ENCODE peak calls at places on chromosome 1, in nine cellular contexts. T is RWPE1; G is dorsolateral prefrontal cortex; F is heart left ventricle; Y is OCI-LY7; J is sigmoid colon; W is cardiac fibroblast; C is HFF-Myc; S is CD4-positive, alpha-beta T cell. N is an unnamed sample.

GRCh38 chr1:214548988-214549387 is 2.4 kb downstream of the PTPN14 start:
- DNase-seq in J (peak; percentile 72), G (no peak), C (no peak), W (peak; percentile 52), F (no peak), S (no peak), T (no peak), Y (no peak), N (no peak)

GRCh38 chr1:43241352-43241953 is 28.3 kb upstream of the TMEM125 start:
- DNase-seq in Y (no peak), S (no peak), W (peak; percentile 37), G (no peak), C (no peak), T (peak; percentile 79), J (no peak), F (no peak), N (no peak)

GRCh38 chr1:53550201-53550741 is 91.1 kb downstream of the DMRTB1 start:
- DNase-seq in G (no peak), C (no peak), Y (no peak), F (peak; percentile 12), W (peak; percentile 63), T (no peak), S (no peak), J (peak; percentile 48), N (no peak)

GRCh38 chr1:58909162-58909560 is 125.3 kb upstream of the JUN start:
- DNase-seq in S (no peak), C (no peak), W (peak; percentile 68), Y (no peak), J (no peak), G (no peak), T (peak; percentile 75), F (no peak), N (no peak)

GRCh38 chr1:11653616-11654570 is at the start of gene FBXO2:
- DNase-seq in S (no peak), T (peak; percentile 61), Y (no peak), C (no peak), J (no peak), G (no peak), F (peak; percentile 75), W (no peak), N (no peak)

GRCh38 chr1:29465755-29466154 is 229.4 kb downstream of the PTPRU start:
- DNase-seq in T (peak; percentile 42), S (no peak), C (peak; percentile 7), J (peak; percentile 6), F (no peak), G (no peak), Y (peak; percentile 10), W (peak; percentile 25), N (no peak)

GRCh38 chr1:91791103-91791502 is 94.8 kb downstream of the TGFBR3 start:
- DNase-seq in F (no peak), J (no peak), W (no peak), Y (no peak), C (no peak), G (no peak), S (no peak), T (no peak), N (no peak)

GRCh38 chr1:19442150-19443096 is 42.9 kb downstream of the CAPZB start:
- DNase-seq in J (peak; percentile 90), W (no peak), F (no peak), Y (no peak), T (no peak), G (no peak), C (no peak), S (no peak), N (no peak)

GRCh38 chr1:22217811-22218460 is 75.0 kb upstream of the WNT4 start:
- DNase-seq in S (no peak), C (no peak), F (no peak), Y (no peak), T (no peak), G (no peak), J (peak; percentile 55), W (no peak), N (no peak)

GRCh38 chr1:8702848-8703810 is 114.3 kb downstream of the RERE start:
- DNase-seq in W (peak; percentile 95), F (peak; percentile 95), G (peak; percentile 85), J (peak; percentile 95), T (peak; percentile 92), S (no peak), Y (peak; percentile 67), C (peak; percentile 79), N (peak; percentile 75)
- TF ChIP-seq CTCF in W (no peak), F (peak; percentile 32), G (peak; percentile 53), J (no peak), T (peak; percentile 28), S (no peak), Y (no peak), C (no peak), N (no peak)

GRCh38 chr1:1788646-1789431 is 10.6 kb upstream of the NADK start:
- DNase-seq in Y (peak; percentile 45), W (peak; percentile 58), F (no peak), T (no peak), S (no peak), G (no peak), J (no peak), C (no peak), N (no peak)
- TF ChIP-seq CTCF in Y (peak; percentile 80), W (peak; percentile 26), F (peak; percentile 33), T (peak; percentile 30), S (peak; percentile 14), G (peak; percentile 29), J (no peak), C (peak; percentile 35), N (no peak)

DNA sequence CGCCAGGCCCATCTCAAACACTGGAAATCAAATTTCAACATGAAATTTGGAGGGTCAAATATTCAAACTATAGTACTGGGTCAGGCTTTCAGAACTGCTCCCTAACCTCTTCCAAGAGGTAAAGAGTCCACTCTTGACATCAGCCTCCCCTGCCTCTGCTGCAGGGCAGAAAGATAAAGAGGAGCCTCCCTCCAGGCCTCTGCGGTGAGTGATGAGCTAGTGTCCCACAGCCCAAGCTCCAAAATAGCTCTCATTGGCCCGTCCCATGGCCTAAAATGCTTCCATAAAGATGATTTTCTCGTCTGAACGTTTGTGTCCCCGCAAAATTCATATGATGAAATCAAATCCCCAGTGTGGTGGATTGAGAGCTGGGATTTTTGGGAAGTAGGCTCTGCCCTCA is 33.7 kb upstream of the CCSAP start:
- DNase-seq in S (no peak), F (no peak), C (no peak), Y (no peak), J (no peak), G (no peak), W (no peak), T (no peak), N (no peak)
- TF ChIP-seq CTCF in S (no peak), F (no peak), C (no peak), Y (no peak), J (no peak), G (no peak), W (no peak), T (no peak), N (no peak)

GRCh38 chr1:44592208-44593145 is 81.8 kb downstream of the TMEM53 start:
- DNase-seq in S (no peak), G (peak; percentile 94), W (no peak), C (no peak), Y (no peak), J (no peak), T (no peak), F (no peak), N (no peak)
- TF ChIP-seq CTCF in S (no peak), G (peak; percentile 82), W (no peak), C (peak; percentile 11), Y (no peak), J (no peak), T (no peak), F (no peak), N (no peak)

DNA sequence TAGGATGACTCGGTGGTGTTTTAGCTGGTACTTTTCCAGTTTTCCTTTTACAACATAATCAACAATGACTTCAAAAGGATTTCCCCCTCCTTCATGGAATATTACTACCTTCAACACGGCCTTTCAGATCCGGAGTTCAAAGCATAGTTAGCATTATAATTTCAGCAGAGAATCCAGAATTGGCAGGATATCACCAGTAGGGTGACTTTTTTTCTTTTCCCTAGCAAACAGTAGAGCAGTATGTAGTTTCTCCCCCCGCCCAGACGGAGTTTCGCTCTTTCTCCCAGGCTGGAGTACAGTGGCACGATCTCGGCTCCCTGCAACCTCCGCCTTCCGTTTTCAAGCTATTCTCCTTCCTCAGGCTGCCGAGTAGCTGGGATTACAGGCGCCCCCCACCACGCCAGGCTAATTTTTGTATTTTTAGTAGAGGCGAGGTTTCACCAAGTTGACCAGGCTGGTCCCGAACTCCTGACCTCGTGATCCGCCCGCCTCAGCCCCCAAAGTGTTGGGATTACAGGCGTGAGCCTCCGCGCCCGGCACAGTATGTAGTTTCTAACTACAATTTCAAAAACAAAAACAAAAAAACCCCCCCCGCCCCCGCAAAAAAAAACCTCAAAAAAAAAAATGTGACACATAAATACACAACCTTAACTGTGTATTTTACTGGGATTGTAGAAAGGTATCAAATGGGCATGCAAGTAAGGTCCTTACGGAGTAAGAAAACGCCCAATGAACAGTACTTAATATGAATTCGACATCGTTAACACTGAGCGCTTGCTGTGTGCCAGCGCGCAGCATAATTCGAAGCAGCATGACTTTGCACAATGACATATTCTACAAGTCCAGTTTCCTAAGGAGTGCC is 1.5 kb upstream of the COX20 start:
- DNase-seq in C (peak; percentile 47), Y (peak; percentile 81), G (peak; percentile 33), F (peak; percentile 72), W (peak; percentile 80), S (peak; percentile 36), T (peak; percentile 28), J (peak; percentile 77), N (peak; percentile 43)
- TF ChIP-seq CTCF in C (no peak), Y (peak; percentile 54), G (peak; percentile 15), F (peak; percentile 42), W (peak; percentile 30), S (no peak), T (no peak), J (no peak), N (no peak)

GRCh38 chr1:199463521-199464127 is 563.9 kb upstream of the NR5A2 start:
- DNase-seq in G (no peak), C (peak; percentile 31), T (peak; percentile 42), F (no peak), Y (peak; percentile 51), J (no peak), S (no peak), W (peak; percentile 76), N (no peak)

GRCh38 chr1:199460933-199461332 is 566.6 kb upstream of the NR5A2 start:
- DNase-seq in C (no peak), G (no peak), J (no peak), S (no peak), F (no peak), Y (no peak), W (peak; percentile 35), T (no peak), N (no peak)
- TF ChIP-seq CTCF in C (no peak), G (no peak), J (no peak), S (no peak), F (no peak), Y (no peak), W (peak; percentile 37), T (no peak), N (no peak)

DNA sequence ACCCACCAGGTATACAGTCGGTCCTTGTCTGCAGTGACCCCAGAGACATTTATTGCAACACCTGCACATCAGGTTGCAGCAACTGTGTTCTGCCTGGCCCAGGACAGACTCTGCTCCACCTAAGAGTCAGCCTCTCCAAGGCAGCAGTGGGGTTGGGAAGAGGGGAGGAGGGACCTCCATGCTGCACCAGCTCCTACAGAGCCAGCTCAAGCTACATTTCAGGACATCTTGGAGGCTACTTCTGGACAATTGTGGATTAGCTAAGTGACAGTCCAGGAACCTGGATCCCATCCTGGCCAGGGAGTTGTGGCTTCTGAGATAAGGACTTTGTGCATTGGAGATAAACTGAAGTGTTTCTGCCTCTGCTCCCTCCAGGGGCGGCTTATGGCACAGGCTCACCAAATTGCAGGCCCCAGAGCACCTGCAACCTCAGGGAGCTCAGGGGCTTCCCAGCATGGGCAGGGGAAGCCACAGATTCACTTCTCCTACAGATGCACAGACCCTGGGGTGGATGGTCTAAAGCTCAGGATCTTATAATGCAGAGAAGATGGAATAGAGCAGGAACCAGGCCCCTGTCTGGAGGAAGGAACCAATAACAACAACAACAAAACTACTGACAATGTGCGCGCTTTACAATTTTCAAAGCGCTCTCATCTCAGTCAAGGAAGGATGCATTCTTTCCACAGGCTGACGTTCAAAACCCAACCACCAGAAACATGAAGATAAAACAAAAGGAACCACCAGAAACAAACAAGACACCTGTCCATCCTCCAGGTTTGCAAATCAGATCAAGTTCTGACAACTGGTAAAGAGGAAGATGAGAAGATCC is 120.8 kb upstream of the IRF2BP2 start:
- DNase-seq in F (no peak), G (no peak), C (no peak), Y (peak; percentile 65), T (no peak), S (peak; percentile 37), J (peak; percentile 40), W (no peak), N (no peak)
- TF ChIP-seq CTCF in F (no peak), G (no peak), C (no peak), Y (peak; percentile 38), T (no peak), S (no peak), J (no peak), W (no peak), N (no peak)

N was measured in natural killer cell.